ENCODE peak calls at places on chromosomes 16 and 17, in five cellular contexts. I is H9, C is H1, K is neuronal stem cell, Q is mesenchymal stem cell. A is an unnamed sample. For H3K79me1, the result is how much of the 10 kb centered on the place peaks cover.

GRCh38 chr17:81523139-81524062 is 4.8 kb upstream of the FSCN2 start:
- DNase-seq in K (peak), C (no peak), I (peak), Q (peak), A (peak)

GRCh38 chr16:4428500-4428899 is 2.8 kb downstream of the DNAJA3 start:
- DNase-seq in K (no peak), Q (no peak), C (no peak), I (no peak), A (no peak)

GRCh38 chr16:65842067-65842466 is 524.4 kb upstream of the CDH5 start:
- DNase-seq in C (no peak), Q (no peak), K (no peak), I (no peak), A (peak)

GRCh38 chr17:31654936-31655335 is 204.1 kb downstream of the COPRS start:
- DNase-seq in I (no peak), C (no peak), Q (no peak), K (no peak), A (peak)

GRCh38 chr17:66949501-66949900 is 15.0 kb upstream of the CACNG4 start:
- DNase-seq in Q (peak), I (no peak), K (no peak), C (no peak), A (peak)

GRCh38 chr17:33038740-33039139 is 47.1 kb downstream of the SPACA3 start:
- DNase-seq in C (peak), K (peak), Q (peak), I (peak), A (peak)

GRCh38 chr17:12230411-12230810 is 209.7 kb downstream of the MAP2K4 start:
- DNase-seq in K (no peak), Q (no peak), C (no peak), I (no peak), A (peak)

GRCh38 chr16:12415072-12415471 is 388.6 kb downstream of the CPPED1 start:
- DNase-seq in K (no peak), C (no peak), Q (no peak), I (no peak), A (no peak)

GRCh38 chr17:31418773-31419350 is 27.4 kb downstream of the RAB11FIP4 start:
- DNase-seq in C (no peak), K (no peak), I (peak), Q (no peak), A (no peak)

GRCh38 chr17:18996458-18996857 is 8.1 kb downstream of the FAM83G start:
- DNase-seq in K (no peak), I (no peak), Q (no peak), C (no peak), A (no peak)

GRCh38 chr17:78692460-78693010 is 89.5 kb downstream of the CYTH1 start:
- DNase-seq in Q (no peak), K (no peak), I (no peak), C (no peak), A (no peak)

GRCh38 chr17:38743556-38744171 is 4.5 kb downstream of the PCGF2 start:
- DNase-seq in K (no peak), Q (no peak), I (peak), C (no peak), A (no peak)

GRCh38 chr16:66942981-66943380 is 7.7 kb downstream of the CES2 start:
- DNase-seq in I (no peak), Q (no peak), K (no peak), C (no peak), A (no peak)

GRCh38 chr17:8621585-8621984 is 8.9 kb downstream of the MYH10 start:
- DNase-seq in Q (peak), C (no peak), I (no peak), K (no peak), A (peak)

GRCh38 chr16:85222151-85222863 is 110.0 kb upstream of the CIBAR2 start:
- DNase-seq in Q (no peak), C (no peak), K (peak), I (no peak), A (no peak)

GRCh38 chr17:64676763-64677162 is 14.7 kb upstream of the SMURF2 start:
- DNase-seq in C (no peak), Q (no peak), I (no peak), K (no peak), A (no peak)

GRCh38 chr17:38994026-38994425 is 26.8 kb upstream of the FBXO47 start:
- DNase-seq in K (no peak), Q (no peak), I (no peak), C (no peak), A (no peak)

GRCh38 chr17:77959926-77960521 is 1.5 kb downstream of the TNRC6C start:
- DNase-seq in C (no peak), I (peak), K (peak), Q (peak), A (peak)

GRCh38 chr16:67683767-67684166 is 17.2 kb downstream of the C16orf86 start:
- DNase-seq in K (no peak), C (no peak), Q (no peak), I (no peak), A (no peak)

GRCh38 chr17:7845359-7846062 is 9.4 kb upstream of the TMEM88 start:
- DNase-seq in K (no peak), C (no peak), Q (no peak), I (no peak), A (no peak)

GRCh38 chr16:88022076-88023042 is 71.1 kb downstream of the BANP start:
- DNase-seq in Q (no peak), I (no peak), C (no peak), K (no peak), A (no peak)

GRCh38 chr17:49910094-49910857 is 58.7 kb upstream of the DLX4 start:
- DNase-seq in Q (peak), C (no peak), K (no peak), I (peak), A (no peak)

GRCh38 chr16:78567713-78568112 is 468.3 kb downstream of the WWOX start:
- DNase-seq in K (no peak), I (no peak), C (no peak), Q (no peak), A (no peak)

GRCh38 chr16:84062734-84063640 is 20.4 kb upstream of the SLC38A8 start:
- DNase-seq in Q (peak), C (peak), K (peak), I (peak), A (peak)

GRCh38 chr17:28959471-28959871 is 8.2 kb upstream of the PHF12 start:
- DNase-seq in Q (no peak), C (no peak), I (no peak), K (no peak), A (no peak)

GRCh38 chr16:51409001-51409675 is 258.1 kb upstream of the SALL1 start:
- DNase-seq in I (no peak), K (no peak), C (no peak), Q (peak), A (peak)

GRCh38 chr17:2865228-2865627 is 69.0 kb downstream of the RAP1GAP2 start:
- DNase-seq in K (no peak), C (no peak), I (no peak), Q (no peak), A (no peak)

GRCh38 chr17:43820759-43821158 is 12.2 kb downstream of the MPP3 start:
- DNase-seq in C (no peak), K (no peak), I (no peak), Q (no peak), A (no peak)

GRCh38 chr16:86676216-86676800 is 98.0 kb downstream of the FOXL1 start:
- DNase-seq in C (no peak), I (no peak), Q (peak), K (no peak), A (peak)
- H4K91ac ChIP-seq in C (no peak), I (no peak), Q (no peak), K (no peak), A (peak)

GRCh38 chr17:4747847-4748246 is 8.1 kb upstream of the CXCL16 start:
- DNase-seq in Q (no peak), I (no peak), C (no peak), K (no peak), A (no peak)

GRCh38 chr17:4751925-4752324 is 12.2 kb upstream of the CXCL16 start:
- DNase-seq in K (no peak), C (no peak), I (no peak), Q (peak), A (no peak)

GRCh38 chr17:4748687-4749086 is 9.0 kb upstream of the CXCL16 start:
- DNase-seq in Q (no peak), C (no peak), I (no peak), K (no peak), A (no peak)

GRCh38 chr17:4750606-4751005 is 10.9 kb upstream of the CXCL16 start:
- DNase-seq in C (no peak), Q (no peak), K (no peak), I (no peak), A (no peak)

DNA sequence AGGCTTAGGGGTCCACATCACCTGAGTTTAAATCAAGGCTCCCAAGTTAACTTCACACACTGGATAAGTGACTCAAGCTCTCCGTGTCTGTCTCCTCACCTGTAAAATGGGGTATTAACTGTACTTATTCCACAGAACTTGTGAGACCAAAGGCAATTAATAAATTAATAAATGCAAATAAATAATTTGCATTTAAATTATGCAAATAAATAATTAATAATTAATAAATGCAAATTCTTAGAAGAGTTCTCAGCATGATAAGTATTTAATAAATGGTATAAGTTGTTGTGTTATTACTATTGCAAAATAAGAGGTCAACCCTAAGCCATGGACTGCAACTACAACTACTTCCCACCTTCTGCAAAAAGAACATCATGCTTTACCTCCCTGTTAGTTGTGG is 13.7 kb upstream of the CXCL16 start:
- DNase-seq in I (no peak), C (no peak), K (no peak), Q (no peak), A (no peak)
- H3K79me1 ChIP-seq in I (under half), C (under half), K (under half), Q (under half), A (under half)

GRCh38 chr17:60421273-60422161 is 772 bp upstream of the CHCT1 start:
- DNase-seq in I (peak), K (peak), Q (peak), C (peak), A (peak)
- H4K91ac ChIP-seq in I (no peak), K (peak), Q (peak), C (peak), A (peak)

DNA sequence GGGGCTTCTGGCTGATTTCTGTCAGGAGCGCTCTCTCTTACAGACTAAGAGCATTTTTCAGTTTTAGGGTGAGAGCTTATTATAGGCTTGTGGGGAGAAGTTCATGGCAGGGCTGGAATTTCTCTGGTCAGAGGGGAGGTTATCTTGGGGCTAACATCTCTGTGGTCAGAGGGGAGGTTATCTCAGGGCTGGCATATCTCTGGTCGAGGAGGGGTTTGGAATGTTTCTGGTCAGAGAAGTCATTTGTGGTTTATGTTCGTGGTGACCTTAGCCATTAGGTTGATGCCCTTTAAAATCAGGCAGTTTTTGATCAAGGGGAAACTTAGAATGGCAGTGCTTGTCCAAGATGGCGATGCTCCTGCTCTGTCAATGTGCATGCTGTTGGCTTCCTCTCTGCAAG is 10.8 kb upstream of the USP31 start:
- DNase-seq in Q (no peak), K (no peak), C (no peak), I (no peak), A (no peak)
- H3K79me1 ChIP-seq in Q (under half), K (under half), C (under half), I (under half), A (under half)

GRCh38 chr17:17785407-17785806 is 51.4 kb downstream of the SREBF1 start:
- DNase-seq in Q (no peak), K (no peak), I (no peak), C (no peak), A (no peak)

GRCh38 chr17:17783121-17783824 is 53.5 kb downstream of the SREBF1 start:
- DNase-seq in I (peak), Q (peak), C (peak), K (peak), A (no peak)

GRCh38 chr17:17782425-17783120 is 54.2 kb downstream of the SREBF1 start:
- DNase-seq in I (peak), C (no peak), K (peak), Q (peak), A (no peak)

GRCh38 chr17:17784599-17785264 is 52.1 kb downstream of the SREBF1 start:
- DNase-seq in I (no peak), K (no peak), C (no peak), Q (peak), A (no peak)

DNA sequence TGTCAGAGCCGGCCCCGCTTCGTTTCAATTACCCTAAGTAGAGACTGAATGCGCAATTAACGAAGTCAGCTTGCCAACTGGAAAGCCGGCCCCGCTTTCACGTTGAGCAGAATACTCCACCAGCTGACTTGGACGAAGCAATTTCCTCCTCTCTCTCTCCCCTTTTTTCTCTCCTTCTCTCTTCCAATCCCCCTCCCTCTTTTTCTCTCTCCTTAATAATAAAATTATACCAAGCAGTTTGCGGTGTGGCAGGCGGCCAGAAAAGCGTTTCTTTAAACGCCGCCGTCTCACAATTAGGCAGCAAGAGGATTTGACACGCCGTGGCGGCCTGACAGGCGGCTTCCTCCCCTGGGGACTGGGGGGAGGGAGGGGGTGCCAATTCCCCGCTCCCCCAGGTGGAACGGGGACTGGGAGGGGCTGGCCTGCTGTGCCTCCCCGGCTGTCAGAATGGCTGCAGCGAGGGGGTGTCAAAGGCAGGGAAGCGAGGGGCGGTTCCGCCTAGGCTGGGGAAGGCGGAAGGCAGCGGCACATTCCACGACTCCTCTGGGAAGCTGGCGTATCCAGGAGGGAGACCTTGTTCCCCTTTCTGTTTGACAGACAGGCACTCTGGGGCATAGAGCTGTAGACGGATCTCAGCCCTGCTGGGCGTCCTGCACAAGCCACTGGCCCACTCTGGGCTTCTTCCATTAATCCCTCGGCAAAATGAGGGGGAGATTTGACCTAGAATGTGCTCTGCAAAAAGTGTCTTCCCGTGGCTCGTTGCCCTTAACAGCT is 52.8 kb downstream of the SREBF1 start:
- DNase-seq in I (peak), C (no peak), Q (peak), K (peak), A (no peak)
- H4K91ac ChIP-seq in I (no peak), C (no peak), Q (peak), K (no peak), A (no peak)

GRCh38 chr16:70550082-70550481 is 26.5 kb downstream of the SF3B3 start:
- DNase-seq in I (no peak), K (no peak), Q (no peak), C (no peak), A (no peak)

GRCh38 chr16:70553645-70554044 is 30.0 kb downstream of the SF3B3 start:
- DNase-seq in I (no peak), C (no peak), K (no peak), Q (peak), A (peak)

GRCh38 chr16:70553175-70553574 is 29.6 kb downstream of the SF3B3 start:
- DNase-seq in I (no peak), C (no peak), Q (peak), K (no peak), A (peak)

GRCh38 chr16:70552675-70553074 is 29.1 kb downstream of the SF3B3 start:
- DNase-seq in I (no peak), Q (peak), C (no peak), K (no peak), A (no peak)

GRCh38 chr16:70551788-70552187 is 28.2 kb downstream of the SF3B3 start:
- DNase-seq in I (no peak), K (no peak), Q (peak), C (no peak), A (peak)
- H3K79me1 ChIP-seq in I (under half), K (under half), Q (under half), C (under half), A (half or more)

DNA sequence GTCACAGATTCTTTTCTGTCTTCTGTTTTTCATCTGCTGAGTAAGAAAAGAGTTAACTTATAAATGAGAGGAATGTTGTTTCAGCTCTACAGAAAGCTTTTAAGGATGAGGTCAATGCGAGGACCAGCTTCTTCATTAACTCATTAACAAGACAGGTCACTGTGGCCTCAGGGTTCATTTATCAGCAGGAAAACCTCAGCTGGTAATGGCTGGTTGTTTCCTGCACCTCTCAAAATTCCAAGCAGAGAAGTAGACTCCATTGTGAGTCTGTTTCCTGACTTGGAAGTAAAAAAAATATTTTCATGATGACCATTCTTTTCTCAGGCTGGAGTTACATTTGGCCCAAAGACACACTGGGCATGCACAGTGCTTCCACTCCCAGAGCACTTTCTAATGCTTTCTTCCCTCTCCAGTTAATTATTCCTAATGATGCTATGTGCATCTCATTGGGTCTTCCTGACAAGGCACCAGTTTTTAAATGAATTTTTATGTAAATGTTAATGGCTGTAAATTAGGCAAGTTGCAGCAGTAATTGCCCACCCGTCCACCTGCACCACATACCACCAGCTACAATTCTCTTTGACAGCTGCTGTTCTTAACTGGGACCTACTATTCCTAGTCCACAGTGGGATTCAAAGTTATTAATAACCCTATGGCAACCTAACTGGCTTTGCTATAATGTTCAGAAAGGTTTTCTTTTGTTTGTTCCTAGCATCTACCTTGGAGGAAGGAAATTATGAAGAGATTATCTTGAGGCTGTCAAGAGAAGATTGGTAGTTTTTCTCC is 89.5 kb upstream of the BCAR1 start:
- DNase-seq in K (no peak), C (peak), Q (peak), I (no peak), A (peak)
- H4K91ac ChIP-seq in K (no peak), C (no peak), Q (no peak), I (no peak), A (no peak)

GRCh38 chr16:48535831-48536599 is 74.0 kb downstream of the N4BP1 start:
- DNase-seq in I (no peak), Q (peak), C (no peak), K (peak), A (peak)

GRCh38 chr16:48531011-48531962 is 78.7 kb downstream of the N4BP1 start:
- DNase-seq in C (no peak), Q (no peak), I (peak), K (no peak), A (no peak)

GRCh38 chr16:48534601-48535340 is 75.2 kb downstream of the N4BP1 start:
- DNase-seq in K (no peak), C (no peak), Q (no peak), I (peak), A (no peak)

GRCh38 chr16:48535369-48535787 is 74.6 kb downstream of the N4BP1 start:
- DNase-seq in Q (no peak), I (no peak), C (no peak), K (no peak), A (no peak)

GRCh38 chr16:48533931-48534330 is 76.0 kb downstream of the N4BP1 start:
- DNase-seq in K (no peak), I (peak), Q (no peak), C (no peak), A (no peak)
- H3K79me1 ChIP-seq in K (under half), I (under half), Q (under half), C (under half), A (under half)

GRCh38 chr17:76726766-76727718 is at the start of gene METTL23:
- DNase-seq in K (peak), I (peak), C (no peak), Q (peak), A (peak)
- H4K91ac ChIP-seq in K (no peak), I (peak), C (peak), Q (peak), A (peak)

A was measured in IMR-90.